ENCODE peak calls at places on chromosomes 7 and 10, in six cellular contexts. Z is body of pancreas; M is KG1; W is left ventricle myocardium inferior; G is HT1080; A is stimulated activated CD8-positive, alpha-beta memory T cell treated with anti-CD3 and anti-CD28 coated beads, Interleukin-2, amount 100 ng/mL, for 48 hours. I is an unnamed sample.

GRCh38 chr7:43790006-43790405 is 31.5 kb downstream of the BLVRA start:
- DNase-seq in Z (no peak), M (no peak), W (no peak), G (no peak), A (no peak), I (no peak)

GRCh38 chr7:132207211-132207610 is 369.1 kb downstream of the PLXNA4 start:
- DNase-seq in Z (no peak), M (no peak), W (peak), G (no peak), A (no peak), I (no peak)

GRCh38 chr10:76282122-76283030 is 851.0 kb downstream of the LRMDA start:
- DNase-seq in Z (no peak), M (no peak), W (no peak), G (no peak), A (no peak), I (peak)

GRCh38 chr10:122267849-122268737 is 3.0 kb upstream of the BTBD16 start:
- DNase-seq in Z (peak), M (peak), W (peak), G (peak), A (peak), I (no peak)

GRCh38 chr10:33494000-33494399 is 159.5 kb upstream of the NRP1 start:
- DNase-seq in Z (no peak), M (no peak), W (no peak), G (no peak), A (no peak), I (no peak)

GRCh38 chr7:139697031-139697430 is 80.8 kb downstream of the HIPK2 start:
- DNase-seq in Z (no peak), M (no peak), W (no peak), G (no peak), A (no peak), I (no peak)

GRCh38 chr7:155258233-155258575 is 39.5 kb upstream of the INSIG1 start:
- DNase-seq in Z (no peak), M (no peak), W (no peak), G (peak), A (no peak), I (no peak)

GRCh38 chr7:151743481-151743983 is 133.4 kb downstream of the PRKAG2 start:
- DNase-seq in Z (no peak), M (no peak), W (peak), G (no peak), A (no peak), I (no peak)

GRCh38 chr10:3534433-3534832 is 250.6 kb downstream of the KLF6 start:
- DNase-seq in Z (no peak), M (no peak), W (no peak), G (no peak), A (no peak), I (no peak)

GRCh38 chr10:123573236-123574147 is 92.7 kb upstream of the GPR26 start:
- DNase-seq in Z (peak), M (no peak), W (peak), G (peak), A (peak), I (peak)

GRCh38 chr10:119368991-119369869 is 161.9 kb downstream of the GRK5 start:
- DNase-seq in Z (no peak), M (no peak), W (no peak), G (no peak), A (no peak), I (no peak)

GRCh38 chr10:46552526-46553237 is 3.8 kb downstream of the GPRIN2 start:
- DNase-seq in Z (no peak), M (no peak), W (peak), G (no peak), A (no peak), I (peak)

GRCh38 chr7:25583655-25584054 is 355.4 kb upstream of the NPVF start:
- DNase-seq in Z (no peak), M (no peak), W (no peak), G (no peak), A (no peak), I (no peak)

GRCh38 chr7:50342616-50343114 is 38.1 kb downstream of the IKZF1 start:
- DNase-seq in Z (no peak), M (no peak), W (no peak), G (peak), A (no peak), I (peak)

GRCh38 chr7:1271656-1272055 is 39.0 kb downstream of the UNCX start:
- DNase-seq in Z (no peak), M (no peak), W (no peak), G (no peak), A (no peak), I (no peak)

GRCh38 chr7:24728121-24728500 is 29.2 kb downstream of the GSDME start:
- DNase-seq in Z (no peak), M (no peak), W (no peak), G (no peak), A (no peak), I (no peak)

GRCh38 chr7:82810558-82811259 is 352.0 kb downstream of the PCLO start:
- DNase-seq in Z (peak), M (peak), W (no peak), G (peak), A (no peak), I (no peak)

GRCh38 chr10:58967551-58968418 is 208.7 kb upstream of the PHYHIPL start:
- DNase-seq in Z (peak), M (no peak), W (peak), G (peak), A (no peak), I (no peak)

GRCh38 chr10:13416760-13417159 is 68.7 kb upstream of the SEPHS1 start:
- DNase-seq in Z (no peak), M (no peak), W (no peak), G (no peak), A (no peak), I (no peak)

GRCh38 chr7:99562832-99563231 is 4.4 kb downstream of the ZNF655 start:
- DNase-seq in Z (no peak), M (no peak), W (no peak), G (peak), A (no peak), I (no peak)

GRCh38 chr10:37679465-37679864 is 177.9 kb downstream of the ZNF248 start:
- DNase-seq in Z (no peak), M (no peak), W (no peak), G (no peak), A (no peak), I (no peak)

GRCh38 chr10:85611093-85611740 is 755.4 kb downstream of the GRID1 start:
- DNase-seq in Z (no peak), M (no peak), W (no peak), G (no peak), A (no peak), I (no peak)

GRCh38 chr10:102675151-102675886 is 31.0 kb downstream of the TRIM8 start:
- DNase-seq in Z (no peak), M (no peak), W (no peak), G (no peak), A (no peak), I (no peak)

I was measured in left colon.